ENCODE peak calls at places on chromosomes 5 and 9, in seven cellular contexts. Y is PC-9, N is MM.1S, Q is fibroblast of villous mesenchyme, P is lower lobe of right lung, B is choroid plexus epithelial cell, Z is body of pancreas. C is an unnamed sample.

GRCh38 chr9:94855919-94856318 is 129.4 kb downstream of the AOPEP start:
- DNase-seq in Y (no peak), N (no peak), Q (no peak), P (no peak), B (no peak), Z (no peak), C (no peak)

GRCh38 chr5:180045889-180046499 is 25.6 kb downstream of the RNF130 start:
- DNase-seq in Y (no peak), N (no peak), Q (no peak), P (no peak), B (no peak), Z (no peak), C (no peak)

GRCh38 chr5:133113331-133114061 is 61.7 kb downstream of the HSPA4 start:
- DNase-seq in Y (no peak), N (no peak), Q (no peak), P (no peak), B (peak), Z (no peak), C (no peak)

GRCh38 chr5:62717211-62717927 is 138.8 kb downstream of the LRRC70 start:
- DNase-seq in Y (no peak), N (no peak), Q (peak), P (no peak), B (peak), Z (no peak), C (no peak)

GRCh38 chr5:127369772-127370171 is 79.2 kb downstream of the MEGF10 start:
- DNase-seq in Y (no peak), N (no peak), Q (no peak), P (no peak), B (no peak), Z (no peak), C (no peak)

GRCh38 chr5:79189439-79190234 is 46.3 kb upstream of the JMY start:
- DNase-seq in Y (no peak), N (no peak), Q (peak), P (no peak), B (no peak), Z (no peak), C (no peak)

GRCh38 chr5:169827769-169828168 is 152.5 kb downstream of the INSYN2B start:
- DNase-seq in Y (no peak), N (no peak), Q (no peak), P (no peak), B (no peak), Z (no peak), C (no peak)

GRCh38 chr9:87111010-87111409 is 163.7 kb upstream of the GAS1 start:
- DNase-seq in Y (no peak), N (no peak), Q (no peak), P (no peak), B (no peak), Z (no peak), C (no peak)

GRCh38 chr5:166509085-166509484 is 1782.4 kb upstream of the WWC1 start:
- DNase-seq in Y (no peak), N (peak), Q (peak), P (no peak), B (no peak), Z (no peak), C (peak)

GRCh38 chr5:111129938-111130337 is 37.8 kb downstream of the WDR36 start:
- DNase-seq in Y (no peak), N (no peak), Q (peak), P (no peak), B (peak), Z (no peak), C (no peak)

GRCh38 chr9:13552606-13553215 is 273.2 kb upstream of the MPDZ start:
- DNase-seq in Y (no peak), N (no peak), Q (no peak), P (no peak), B (no peak), Z (no peak), C (no peak)

GRCh38 chr5:66247176-66247960 is 103.3 kb downstream of the SREK1 start:
- DNase-seq in Y (peak), N (no peak), Q (peak), P (no peak), B (peak), Z (no peak), C (no peak)

GRCh38 chr9:125750656-125751035 is 3.5 kb downstream of the PBX3 start:
- DNase-seq in Y (no peak), N (no peak), Q (no peak), P (no peak), B (no peak), Z (no peak), C (no peak)
- H3K4me3 ChIP-seq in Y (no peak), N (no peak), Q (peak), P (peak), B (no peak), Z (no peak), C (no peak)

DNA sequence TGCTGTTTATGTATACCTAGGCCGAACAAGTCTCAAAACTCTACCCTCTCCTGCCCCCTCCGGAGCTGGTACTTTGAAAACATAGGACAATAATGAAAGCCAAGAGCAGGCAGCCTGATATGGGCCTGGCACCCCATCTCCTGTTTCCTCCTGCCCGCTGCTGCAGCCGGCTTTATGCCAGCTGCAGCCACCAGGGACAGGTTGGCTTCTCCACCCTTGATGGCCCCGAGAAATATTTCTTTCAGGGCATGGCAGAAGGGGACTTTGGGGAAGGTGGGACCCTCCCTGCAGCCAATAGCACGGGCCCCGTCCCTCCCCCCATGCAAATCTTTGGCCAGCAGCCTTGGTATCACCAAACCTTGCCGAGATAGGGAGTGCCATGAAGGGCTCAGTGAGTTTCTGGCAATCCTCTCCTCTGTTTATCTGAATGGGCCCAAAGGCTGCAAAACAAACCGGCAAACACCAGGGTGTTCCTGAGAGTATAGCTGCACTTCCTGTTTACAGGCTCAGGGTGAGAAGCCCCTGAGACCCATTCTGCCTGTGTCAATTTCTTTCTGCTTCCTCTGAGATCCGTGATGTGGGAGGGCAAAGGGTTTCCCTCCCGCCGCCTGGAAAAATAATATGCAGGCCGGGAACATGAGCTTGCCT is 73.4 kb upstream of the BOD1 start:
- DNase-seq in Y (no peak), N (no peak), Q (no peak), P (no peak), B (peak), Z (peak), C (no peak)
- TF ChIP-seq CTCF in Y (no peak), N (no peak), Q (no peak), P (peak), B (peak), Z (peak), C (no peak)

GRCh38 chr5:80237243-80237642 is 18.6 kb downstream of the SERINC5 start:
- DNase-seq in Y (no peak), N (no peak), Q (no peak), P (no peak), B (no peak), Z (no peak), C (no peak)

GRCh38 chr5:80238078-80238477 is 17.8 kb downstream of the SERINC5 start:
- DNase-seq in Y (no peak), N (no peak), Q (no peak), P (no peak), B (no peak), Z (no peak), C (no peak)

GRCh38 chr5:80240368-80240986 is 15.4 kb downstream of the SERINC5 start:
- DNase-seq in Y (no peak), N (no peak), Q (no peak), P (no peak), B (no peak), Z (no peak), C (no peak)

GRCh38 chr5:80238778-80239679 is 16.8 kb downstream of the SERINC5 start:
- DNase-seq in Y (no peak), N (no peak), Q (peak), P (no peak), B (peak), Z (peak), C (no peak)

DNA sequence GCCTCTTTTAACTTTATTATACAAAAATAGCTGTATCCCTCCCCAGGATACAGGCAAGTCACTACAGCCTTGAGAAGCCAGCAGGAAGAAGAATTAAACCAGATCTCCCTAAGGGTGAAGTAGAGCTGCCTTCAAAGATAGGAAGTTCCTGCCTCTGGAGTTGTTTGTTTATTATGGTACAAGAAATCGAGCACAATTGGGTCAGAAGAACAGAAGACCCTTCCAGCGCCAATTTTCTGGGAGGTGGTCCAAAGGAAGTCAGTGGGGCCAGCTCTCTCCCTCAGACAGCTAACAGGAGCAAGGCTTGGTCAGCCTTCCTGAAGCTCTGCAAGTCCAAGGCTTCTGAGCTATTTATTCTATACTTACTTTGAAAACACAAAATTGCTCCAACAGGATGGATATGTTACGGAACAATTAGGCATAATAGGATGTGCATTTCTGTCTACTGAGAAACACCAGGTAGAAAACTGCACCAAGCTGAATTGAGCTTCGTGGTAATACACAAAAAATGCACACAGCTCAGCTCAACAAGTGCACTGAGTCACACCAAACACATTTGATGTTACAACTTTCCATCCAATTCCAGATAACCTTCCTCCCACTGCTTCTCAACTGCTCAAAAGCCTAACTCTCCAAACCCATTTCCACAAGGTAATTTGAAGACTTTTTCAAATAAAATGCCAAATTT is 16.0 kb downstream of the SERINC5 start:
- DNase-seq in Y (no peak), N (no peak), Q (no peak), P (no peak), B (peak), Z (no peak), C (no peak)
- H3K4me3 ChIP-seq in Y (no peak), N (no peak), Q (no peak), P (no peak), B (no peak), Z (no peak), C (no peak)

GRCh38 chr5:90786756-90787155 is 228.2 kb downstream of the ADGRV1 start:
- DNase-seq in Y (no peak), N (no peak), Q (no peak), P (no peak), B (no peak), Z (no peak), C (no peak)

GRCh38 chr5:90777959-90778358 is 219.4 kb downstream of the ADGRV1 start:
- DNase-seq in Y (no peak), N (no peak), Q (no peak), P (no peak), B (no peak), Z (no peak), C (no peak)

GRCh38 chr5:90783460-90784333 is 225.1 kb downstream of the ADGRV1 start:
- DNase-seq in Y (no peak), N (peak), Q (peak), P (peak), B (peak), Z (peak), C (peak)
- TF ChIP-seq CTCF in Y (peak), N (peak), Q (peak), P (peak), B (peak), Z (peak), C (peak)

GRCh38 chr9:136728548-136729123 is 14.1 kb downstream of the LCN10 start:
- DNase-seq in Y (no peak), N (peak), Q (peak), P (peak), B (peak), Z (peak), C (no peak)

GRCh38 chr9:136728080-136728547 is 14.6 kb downstream of the LCN10 start:
- DNase-seq in Y (peak), N (peak), Q (peak), P (peak), B (peak), Z (peak), C (peak)

GRCh38 chr9:136729926-136730325 is 12.8 kb downstream of the LCN10 start:
- DNase-seq in Y (no peak), N (no peak), Q (no peak), P (no peak), B (no peak), Z (no peak), C (no peak)

GRCh38 chr9:136726631-136727191 is 14.3 kb downstream of the DIPK1B start:
- DNase-seq in Y (peak), N (peak), Q (peak), P (no peak), B (no peak), Z (peak), C (peak)

DNA sequence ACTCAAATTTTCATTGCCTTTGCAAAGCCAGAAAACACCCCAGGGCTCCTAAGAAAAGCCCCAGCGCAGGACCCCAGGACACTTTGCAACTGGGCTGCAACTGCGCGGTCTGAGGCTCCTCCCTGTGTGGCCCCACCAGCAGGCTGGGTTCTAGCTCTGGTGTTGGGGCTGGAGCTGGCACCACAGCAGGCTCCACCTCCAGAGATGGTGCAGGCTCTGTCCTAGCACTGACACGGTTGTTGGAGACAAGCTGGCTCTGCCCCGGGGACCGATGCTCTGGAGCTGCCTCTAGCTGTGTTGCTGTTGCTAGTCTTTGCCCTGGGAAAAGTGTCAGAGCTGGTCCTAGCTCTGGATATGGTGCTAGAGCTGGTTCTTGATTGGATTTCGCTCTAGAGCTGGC is 13.6 kb downstream of the LCN10 start:
- DNase-seq in Y (no peak), N (no peak), Q (no peak), P (no peak), B (no peak), Z (no peak), C (no peak)
- H3K4me3 ChIP-seq in Y (peak), N (peak), Q (peak), P (peak), B (peak), Z (no peak), C (peak)

GRCh38 chr5:438481-438981 is 4.4 kb upstream of the EXOC3 start:
- DNase-seq in Y (no peak), N (no peak), Q (no peak), P (no peak), B (no peak), Z (no peak), C (no peak)
- TF ChIP-seq CTCF in Y (no peak), N (no peak), Q (no peak), P (no peak), B (no peak), Z (no peak), C (no peak)

GRCh38 chr9:89462817-89463216 is 35.1 kb downstream of the SEMA4D start:
- DNase-seq in Y (no peak), N (no peak), Q (no peak), P (no peak), B (no peak), Z (no peak), C (no peak)

GRCh38 chr9:89466451-89467277 is 31.2 kb downstream of the SEMA4D start:
- DNase-seq in Y (no peak), N (no peak), Q (no peak), P (no peak), B (no peak), Z (no peak), C (no peak)

GRCh38 chr9:89464991-89465390 is 32.9 kb downstream of the SEMA4D start:
- DNase-seq in Y (no peak), N (no peak), Q (no peak), P (no peak), B (no peak), Z (no peak), C (no peak)

GRCh38 chr9:89465726-89466308 is 32.1 kb downstream of the SEMA4D start:
- DNase-seq in Y (no peak), N (no peak), Q (no peak), P (no peak), B (no peak), Z (no peak), C (no peak)

GRCh38 chr9:89463986-89464901 is 33.7 kb downstream of the SEMA4D start:
- DNase-seq in Y (no peak), N (peak), Q (no peak), P (no peak), B (peak), Z (no peak), C (no peak)
- H3K4me3 ChIP-seq in Y (no peak), N (no peak), Q (no peak), P (peak), B (no peak), Z (no peak), C (no peak)

DNA sequence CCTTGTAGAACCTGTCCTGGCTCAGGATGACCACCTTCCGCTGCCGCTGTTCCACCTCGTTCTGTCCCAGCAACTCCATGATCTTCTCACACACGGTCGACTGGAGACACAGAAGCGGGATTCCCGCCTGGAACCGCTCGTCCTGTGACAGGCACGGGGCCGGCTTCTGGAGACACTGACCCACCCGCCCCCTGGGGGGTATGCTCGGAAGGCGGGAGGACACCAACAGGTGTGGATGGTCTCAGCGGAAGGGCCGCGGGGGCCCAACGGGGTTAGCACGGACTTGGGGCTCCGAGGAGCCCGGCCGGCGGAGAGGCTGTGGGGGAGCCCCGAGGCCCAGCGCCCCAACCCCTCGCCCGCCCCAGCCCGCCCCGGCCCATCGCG is 525 bp downstream of the UCK1 start:
- DNase-seq in Y (peak), N (peak), Q (peak), P (peak), B (peak), Z (peak), C (peak)
- TF ChIP-seq CTCF in Y (no peak), N (peak), Q (no peak), P (peak), B (peak), Z (peak), C (no peak)

DNA sequence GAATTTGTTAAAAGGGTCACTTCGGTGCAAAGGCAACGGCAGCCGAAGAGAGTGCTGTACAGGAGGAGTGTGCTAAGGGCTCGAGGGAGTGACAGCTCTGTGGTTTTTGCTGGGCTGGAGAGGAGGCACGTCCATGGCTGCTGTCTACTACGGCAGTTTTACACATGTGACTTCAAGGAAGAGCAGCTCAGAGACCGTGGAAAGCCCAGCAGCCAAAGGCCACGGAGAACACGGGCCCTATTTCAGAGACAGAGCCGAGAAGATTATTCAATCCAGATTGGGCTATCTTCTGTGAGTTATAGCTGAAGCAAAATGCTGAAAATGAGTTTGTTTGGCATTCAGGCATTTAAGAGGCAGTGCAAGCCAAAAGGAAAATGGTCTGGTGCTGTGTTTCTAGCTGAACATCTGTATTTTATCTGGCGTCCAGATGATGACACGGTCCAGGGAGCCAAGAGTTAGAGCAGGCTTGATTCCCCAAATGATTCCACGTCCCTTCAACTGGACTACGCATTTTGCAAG is 96.4 kb downstream of the RFK start:
- DNase-seq in Y (no peak), N (no peak), Q (peak), P (no peak), B (peak), Z (peak), C (no peak)
- H3K4me3 ChIP-seq in Y (no peak), N (no peak), Q (peak), P (no peak), B (peak), Z (no peak), C (no peak)

GRCh38 chr5:96661101-96661840 is 905 bp upstream of the CAST start:
- DNase-seq in Y (peak), N (peak), Q (peak), P (no peak), B (peak), Z (peak), C (no peak)

GRCh38 chr5:96661841-96662724 is at the start of gene CAST:
- DNase-seq in Y (peak), N (peak), Q (peak), P (peak), B (peak), Z (peak), C (peak)

GRCh38 chr5:96664669-96665068 is 2.5 kb downstream of the CAST start:
- DNase-seq in Y (peak), N (no peak), Q (no peak), P (no peak), B (no peak), Z (no peak), C (no peak)

GRCh38 chr5:96663608-96664007 is 1.4 kb downstream of the CAST start:
- DNase-seq in Y (no peak), N (no peak), Q (no peak), P (no peak), B (no peak), Z (no peak), C (peak)

DNA sequence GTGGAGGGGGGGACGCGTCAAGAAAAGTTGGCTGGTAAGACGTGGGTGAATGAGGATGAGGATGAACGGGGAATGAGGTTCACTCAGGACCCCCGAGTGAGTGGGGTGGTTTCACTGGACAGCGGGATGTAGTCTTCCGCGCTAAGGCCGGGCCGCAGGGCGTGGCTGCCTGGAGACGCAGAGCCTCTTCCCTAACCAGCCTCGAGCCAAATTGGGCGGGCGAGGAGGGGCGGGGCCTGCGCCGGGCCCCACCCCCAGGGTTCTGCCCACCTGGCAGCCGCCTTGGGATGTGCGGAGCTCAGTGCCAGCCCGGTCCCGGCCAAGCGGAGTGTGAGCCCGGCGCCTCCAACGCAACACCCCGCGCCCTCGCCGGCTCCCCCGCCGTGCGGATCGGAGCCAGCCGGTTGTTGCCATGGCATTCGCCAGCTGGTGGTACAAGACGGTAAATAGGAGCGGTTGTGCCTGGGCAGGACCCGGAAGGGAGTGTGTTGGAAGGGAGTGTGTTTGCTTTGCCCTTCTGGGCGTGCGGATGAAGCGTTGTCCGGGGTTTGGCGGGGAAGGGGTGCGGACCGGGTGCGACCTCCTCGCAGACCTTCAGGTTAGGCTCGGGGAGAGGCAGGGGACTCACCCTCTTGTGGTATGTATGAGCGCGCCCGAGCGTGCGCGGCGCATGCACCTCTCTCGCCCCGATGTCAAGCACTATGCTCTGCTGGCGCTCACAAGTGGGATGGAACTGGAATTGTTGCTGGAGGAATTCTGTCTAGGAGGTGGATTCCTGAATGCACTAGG is 743 bp downstream of the CAST start:
- DNase-seq in Y (peak), N (peak), Q (peak), P (peak), B (peak), Z (peak), C (peak)
- TF ChIP-seq CTCF in Y (no peak), N (no peak), Q (no peak), P (no peak), B (no peak), Z (no peak), C (no peak)

C was measured in LNCaP clone FGC.